ENCODE peak calls at places on chromosome 2, in eight cellular contexts. One of them, this sample, is unnamed.

GRCh38 chr2:43178602-43179542 is 47.5 kb downstream of the ZFP36L2 start:
- DNase-seq in heart left ventricle: peak
- DNase-seq in NB4: peak
- DNase-seq in cardiac fibroblast: peak
- DNase-seq in GM23338: peak
- DNase-seq in mucosa of descending colon: peak
- DNase-seq in cardiac muscle cell: peak
- DNase-seq in AG04449: no peak
- DNase-seq in this sample: peak

GRCh38 chr2:135819211-135819610 is 17.8 kb downstream of the LCT start:
- DNase-seq in heart left ventricle: no peak
- DNase-seq in NB4: peak
- DNase-seq in cardiac fibroblast: peak
- DNase-seq in GM23338: peak
- DNase-seq in mucosa of descending colon: peak
- DNase-seq in cardiac muscle cell: peak
- DNase-seq in AG04449: no peak
- DNase-seq in this sample: no peak

GRCh38 chr2:195368530-195369216 is 288.4 kb upstream of the SLC39A10 start:
- DNase-seq in heart left ventricle: no peak
- DNase-seq in NB4: no peak
- DNase-seq in cardiac fibroblast: no peak
- DNase-seq in GM23338: no peak
- DNase-seq in mucosa of descending colon: no peak
- DNase-seq in cardiac muscle cell: no peak
- DNase-seq in AG04449: no peak
- DNase-seq in this sample: no peak

GRCh38 chr2:24745825-24746224 is 47.4 kb downstream of the PTRHD1 start:
- DNase-seq in heart left ventricle: no peak
- DNase-seq in NB4: no peak
- DNase-seq in cardiac fibroblast: no peak
- DNase-seq in GM23338: no peak
- DNase-seq in mucosa of descending colon: no peak
- DNase-seq in cardiac muscle cell: no peak
- DNase-seq in AG04449: no peak
- DNase-seq in this sample: no peak

GRCh38 chr2:229335877-229336346 is 64.8 kb upstream of the PID1 start:
- DNase-seq in heart left ventricle: no peak
- DNase-seq in NB4: no peak
- DNase-seq in cardiac fibroblast: no peak
- DNase-seq in GM23338: no peak
- DNase-seq in mucosa of descending colon: no peak
- DNase-seq in cardiac muscle cell: no peak
- DNase-seq in AG04449: no peak
- DNase-seq in this sample: no peak

GRCh38 chr2:228426502-228427216 is 245.2 kb upstream of the SPHKAP start:
- DNase-seq in heart left ventricle: no peak
- DNase-seq in NB4: no peak
- DNase-seq in cardiac fibroblast: no peak
- DNase-seq in GM23338: no peak
- DNase-seq in mucosa of descending colon: no peak
- DNase-seq in cardiac muscle cell: no peak
- DNase-seq in AG04449: no peak
- DNase-seq in this sample: no peak

GRCh38 chr2:148237911-148238310 is 217.0 kb downstream of the MBD5 start:
- DNase-seq in heart left ventricle: no peak
- DNase-seq in NB4: no peak
- DNase-seq in cardiac fibroblast: no peak
- DNase-seq in GM23338: no peak
- DNase-seq in mucosa of descending colon: no peak
- DNase-seq in cardiac muscle cell: no peak
- DNase-seq in AG04449: no peak
- DNase-seq in this sample: no peak

GRCh38 chr2:8239402-8240127 is 442.3 kb upstream of the ID2 start:
- DNase-seq in heart left ventricle: no peak
- DNase-seq in NB4: no peak
- DNase-seq in cardiac fibroblast: no peak
- DNase-seq in GM23338: peak
- DNase-seq in mucosa of descending colon: no peak
- DNase-seq in cardiac muscle cell: no peak
- DNase-seq in AG04449: no peak
- DNase-seq in this sample: no peak

GRCh38 chr2:9637330-9637729 is 6.5 kb upstream of the YWHAQ start:
- DNase-seq in heart left ventricle: no peak
- DNase-seq in NB4: no peak
- DNase-seq in cardiac fibroblast: peak
- DNase-seq in GM23338: no peak
- DNase-seq in mucosa of descending colon: no peak
- DNase-seq in cardiac muscle cell: peak
- DNase-seq in AG04449: no peak
- DNase-seq in this sample: no peak

GRCh38 chr2:127067620-127068350 is 39.2 kb downstream of the BIN1 start:
- DNase-seq in heart left ventricle: peak
- DNase-seq in NB4: peak
- DNase-seq in cardiac fibroblast: peak
- DNase-seq in GM23338: peak
- DNase-seq in mucosa of descending colon: peak
- DNase-seq in cardiac muscle cell: peak
- DNase-seq in AG04449: no peak
- DNase-seq in this sample: no peak

GRCh38 chr2:24238158-24238557 is 63.3 kb downstream of the FAM228A start:
- DNase-seq in heart left ventricle: no peak
- DNase-seq in NB4: no peak
- DNase-seq in cardiac fibroblast: no peak
- DNase-seq in GM23338: no peak
- DNase-seq in mucosa of descending colon: no peak
- DNase-seq in cardiac muscle cell: no peak
- DNase-seq in AG04449: no peak
- DNase-seq in this sample: no peak

GRCh38 chr2:172525601-172526000 is 30.3 kb upstream of the PDK1 start:
- DNase-seq in heart left ventricle: no peak
- DNase-seq in NB4: no peak
- DNase-seq in cardiac fibroblast: no peak
- DNase-seq in GM23338: peak
- DNase-seq in mucosa of descending colon: no peak
- DNase-seq in cardiac muscle cell: no peak
- DNase-seq in AG04449: no peak
- DNase-seq in this sample: no peak

GRCh38 chr2:52456759-52457377 is 1310.7 kb upstream of the CHAC2 start:
- DNase-seq in heart left ventricle: no peak
- DNase-seq in NB4: no peak
- DNase-seq in cardiac fibroblast: no peak
- DNase-seq in GM23338: peak
- DNase-seq in mucosa of descending colon: no peak
- DNase-seq in cardiac muscle cell: no peak
- DNase-seq in AG04449: no peak
- DNase-seq in this sample: no peak

GRCh38 chr2:109450574-109451265 is 163.0 kb downstream of the SEPTIN10 start:
- DNase-seq in heart left ventricle: peak
- DNase-seq in NB4: no peak
- DNase-seq in cardiac fibroblast: no peak
- DNase-seq in GM23338: no peak
- DNase-seq in mucosa of descending colon: no peak
- DNase-seq in cardiac muscle cell: no peak
- DNase-seq in AG04449: no peak
- DNase-seq in this sample: no peak

GRCh38 chr2:33197198-33197938 is 250.6 kb downstream of the LTBP1 start:
- DNase-seq in heart left ventricle: no peak
- DNase-seq in NB4: no peak
- DNase-seq in cardiac fibroblast: no peak
- DNase-seq in GM23338: no peak
- DNase-seq in mucosa of descending colon: no peak
- DNase-seq in cardiac muscle cell: no peak
- DNase-seq in AG04449: no peak
- DNase-seq in this sample: no peak

GRCh38 chr2:160557903-160558302 is 64.3 kb upstream of the RBMS1 start:
- DNase-seq in heart left ventricle: no peak
- DNase-seq in NB4: no peak
- DNase-seq in cardiac fibroblast: no peak
- DNase-seq in GM23338: no peak
- DNase-seq in mucosa of descending colon: no peak
- DNase-seq in cardiac muscle cell: no peak
- DNase-seq in AG04449: no peak
- DNase-seq in this sample: no peak

GRCh38 chr2:154189963-154190362 is 318.2 kb downstream of the GALNT13 start:
- DNase-seq in heart left ventricle: no peak
- DNase-seq in NB4: no peak
- DNase-seq in cardiac fibroblast: no peak
- DNase-seq in GM23338: no peak
- DNase-seq in mucosa of descending colon: no peak
- DNase-seq in cardiac muscle cell: no peak
- DNase-seq in AG04449: no peak
- DNase-seq in this sample: no peak

GRCh38 chr2:151882786-151883445 is 54.7 kb upstream of the ARL5A start:
- DNase-seq in heart left ventricle: no peak
- DNase-seq in NB4: no peak
- DNase-seq in cardiac fibroblast: no peak
- DNase-seq in GM23338: no peak
- DNase-seq in mucosa of descending colon: no peak
- DNase-seq in cardiac muscle cell: no peak
- DNase-seq in AG04449: no peak
- DNase-seq in this sample: no peak

GRCh38 chr2:175137793-175138192 is 30.2 kb downstream of the ATF2 start:
- DNase-seq in heart left ventricle: no peak
- DNase-seq in NB4: no peak
- DNase-seq in cardiac fibroblast: no peak
- DNase-seq in GM23338: no peak
- DNase-seq in mucosa of descending colon: no peak
- DNase-seq in cardiac muscle cell: no peak
- DNase-seq in AG04449: no peak
- DNase-seq in this sample: no peak
- H3K4me3 ChIP-seq in heart left ventricle: no peak
- H3K4me3 ChIP-seq in NB4: no peak
- H3K4me3 ChIP-seq in cardiac fibroblast: no peak
- H3K4me3 ChIP-seq in GM23338: no peak
- H3K4me3 ChIP-seq in mucosa of descending colon: no peak
- H3K4me3 ChIP-seq in cardiac muscle cell: no peak
- H3K4me3 ChIP-seq in AG04449: no peak
- H3K4me3 ChIP-seq in this sample: no peak

GRCh38 chr2:60366178-60366577 is 187.3 kb downstream of the BCL11A start:
- DNase-seq in heart left ventricle: peak
- DNase-seq in NB4: peak
- DNase-seq in cardiac fibroblast: no peak
- DNase-seq in GM23338: no peak
- DNase-seq in mucosa of descending colon: no peak
- DNase-seq in cardiac muscle cell: no peak
- DNase-seq in AG04449: no peak
- DNase-seq in this sample: no peak
- H3K4me3 ChIP-seq in heart left ventricle: no peak
- H3K4me3 ChIP-seq in NB4: no peak
- H3K4me3 ChIP-seq in cardiac fibroblast: no peak
- H3K4me3 ChIP-seq in GM23338: no peak
- H3K4me3 ChIP-seq in mucosa of descending colon: no peak
- H3K4me3 ChIP-seq in cardiac muscle cell: no peak
- H3K4me3 ChIP-seq in AG04449: no peak
- H3K4me3 ChIP-seq in this sample: no peak

GRCh38 chr2:215429424-215429823 is 6.4 kb downstream of the FN1 start:
- DNase-seq in heart left ventricle: no peak
- DNase-seq in NB4: no peak
- DNase-seq in cardiac fibroblast: peak
- DNase-seq in GM23338: no peak
- DNase-seq in mucosa of descending colon: no peak
- DNase-seq in cardiac muscle cell: peak
- DNase-seq in AG04449: no peak
- DNase-seq in this sample: no peak
- H3K4me3 ChIP-seq in heart left ventricle: no peak
- H3K4me3 ChIP-seq in NB4: no peak
- H3K4me3 ChIP-seq in cardiac fibroblast: peak
- H3K4me3 ChIP-seq in GM23338: no peak
- H3K4me3 ChIP-seq in mucosa of descending colon: no peak
- H3K4me3 ChIP-seq in cardiac muscle cell: no peak
- H3K4me3 ChIP-seq in AG04449: peak
- H3K4me3 ChIP-seq in this sample: peak

GRCh38 chr2:157427922-157428303 is 16.0 kb downstream of the CYTIP start:
- DNase-seq in heart left ventricle: no peak
- DNase-seq in NB4: no peak
- DNase-seq in cardiac fibroblast: no peak
- DNase-seq in GM23338: no peak
- DNase-seq in mucosa of descending colon: no peak
- DNase-seq in cardiac muscle cell: no peak
- DNase-seq in AG04449: no peak
- DNase-seq in this sample: no peak
- H3K4me3 ChIP-seq in heart left ventricle: no peak
- H3K4me3 ChIP-seq in NB4: no peak
- H3K4me3 ChIP-seq in cardiac fibroblast: no peak
- H3K4me3 ChIP-seq in GM23338: no peak
- H3K4me3 ChIP-seq in mucosa of descending colon: no peak
- H3K4me3 ChIP-seq in cardiac muscle cell: no peak
- H3K4me3 ChIP-seq in AG04449: no peak
- H3K4me3 ChIP-seq in this sample: no peak

GRCh38 chr2:88452980-88453582 is 588 bp upstream of the FOXI3 start:
- DNase-seq in heart left ventricle: no peak
- DNase-seq in NB4: no peak
- DNase-seq in cardiac fibroblast: peak
- DNase-seq in GM23338: peak
- DNase-seq in mucosa of descending colon: peak
- DNase-seq in cardiac muscle cell: peak
- DNase-seq in AG04449: no peak
- DNase-seq in this sample: no peak
- H3K4me3 ChIP-seq in heart left ventricle: peak
- H3K4me3 ChIP-seq in NB4: no peak
- H3K4me3 ChIP-seq in cardiac fibroblast: no peak
- H3K4me3 ChIP-seq in GM23338: peak
- H3K4me3 ChIP-seq in mucosa of descending colon: no peak
- H3K4me3 ChIP-seq in cardiac muscle cell: peak
- H3K4me3 ChIP-seq in AG04449: no peak
- H3K4me3 ChIP-seq in this sample: no peak